ENCODE peak calls at places on chromosomes 7 and 10, in six cellular contexts. A is EH, M is ureter, O is mesothelial cell of epicardium, Q is left colon, L is T-helper 2 cell. U is an unnamed sample.
A peak's percentile ranks its signal among the peaks of the same experiment; 100 is the strongest.

GRCh38 chr7:134448359-134449229 is 10.3 kb downstream of the AKR1B1 start:
- DNase-seq in A (peak; percentile 93), M (no peak), O (no peak), Q (no peak), L (no peak), U (no peak)

GRCh38 chr10:13120786-13121499 is 21.0 kb downstream of the OPTN start:
- DNase-seq in A (no peak), M (no peak), O (no peak), Q (no peak), L (no peak), U (peak; percentile 40)

GRCh38 chr7:19117081-19117869 is at the start of gene TWIST1:
- DNase-seq in A (peak; percentile 97), M (peak; percentile 66), O (peak; percentile 83), Q (no peak), L (no peak), U (peak; percentile 73)

GRCh38 chr10:92689663-92690210 is at the start of gene HHEX:
- DNase-seq in A (peak; percentile 81), M (peak; percentile 58), O (no peak), Q (peak; percentile 73), L (no peak), U (peak; percentile 86)

GRCh38 chr7:70566659-70567058 is 565.3 kb upstream of the GALNT17 start:
- DNase-seq in A (no peak), M (no peak), O (no peak), Q (no peak), L (no peak), U (no peak)

GRCh38 chr10:43076311-43076875 is 476 bp upstream of the RET start:
- DNase-seq in A (no peak), M (no peak), O (no peak), Q (peak; percentile 21), L (no peak), U (peak; percentile 48)

GRCh38 chr10:35640951-35641429 is 1.1 kb downstream of the FZD8 start:
- DNase-seq in A (peak; percentile 86), M (peak; percentile 63), O (peak; percentile 72), Q (peak; percentile 70), L (peak; percentile 5), U (peak; percentile 48)

GRCh38 chr7:24907311-24907886 is 72.6 kb downstream of the OSBPL3 start:
- DNase-seq in A (peak; percentile 60), M (no peak), O (no peak), Q (no peak), L (no peak), U (no peak)

GRCh38 chr10:110641256-110641655 is 2.9 kb upstream of the RBM20 start:
- DNase-seq in A (peak; percentile 25), M (no peak), O (peak; percentile 71), Q (no peak), L (no peak), U (no peak)

GRCh38 chr10:100684688-100685235 is 60.6 kb upstream of the PAX2 start:
- DNase-seq in A (no peak), M (no peak), O (no peak), Q (no peak), L (no peak), U (no peak)

GRCh38 chr7:50792342-50793114 is 9.8 kb upstream of the GRB10 start:
- DNase-seq in A (peak; percentile 75), M (no peak), O (peak; percentile 54), Q (peak; percentile 31), L (no peak), U (peak; percentile 45)